ENCODE peak calls at places on chromosomes 7 and 10, in ten cellular contexts. V is brain microvascular endothelial cell; X is pancreas; L is colonic mucosa; S is breast epithelium; A is A549; Q is heart left ventricle; P is trophoblast cell; U is naive thymus-derived CD4-positive, alpha-beta T cell; J is body of pancreas. G is an unnamed sample.

GRCh38 chr7:152341039-152341913 is 94.5 kb downstream of the KMT2C start:
- DNase-seq in P (peak), V (peak), J (peak), X (peak), U (no peak), L (peak), S (no peak), A (peak), Q (no peak), G (no peak)

GRCh38 chr7:100435401-100436304 is 644 bp downstream of the PPP1R35 start:
- DNase-seq in L (peak), V (no peak), P (peak), X (peak), U (peak), S (peak), A (no peak), J (peak), Q (peak), G (peak)

GRCh38 chr10:18233775-18234174 is 93.6 kb downstream of the CACNB2 start:
- DNase-seq in X (no peak), P (no peak), A (no peak), U (no peak), Q (peak), L (no peak), J (peak), V (peak), S (no peak), G (no peak)

GRCh38 chr7:98119257-98119918 is 12.7 kb downstream of the LMTK2 start:
- DNase-seq in X (no peak), U (no peak), J (no peak), A (peak), V (peak), Q (no peak), P (peak), L (no peak), S (no peak), G (no peak)

GRCh38 chr7:12314199-12314598 is 89.5 kb downstream of the VWDE start:
- DNase-seq in L (no peak), P (no peak), A (no peak), S (no peak), V (no peak), U (no peak), J (no peak), X (no peak), Q (no peak), G (no peak)

GRCh38 chr10:110491346-110491745 is 6.4 kb upstream of the DUSP5 start:
- DNase-seq in L (no peak), V (no peak), J (no peak), X (no peak), Q (no peak), U (no peak), S (no peak), A (no peak), P (no peak), G (no peak)

GRCh38 chr10:18179901-18180300 is 39.7 kb downstream of the CACNB2 start:
- DNase-seq in Q (peak), J (no peak), V (peak), S (no peak), L (no peak), A (no peak), X (peak), P (no peak), U (no peak), G (no peak)

GRCh38 chr10:7409732-7410168 is 1.1 kb downstream of the SFMBT2 start:
- DNase-seq in U (no peak), S (no peak), P (no peak), Q (no peak), A (no peak), L (peak), X (no peak), V (no peak), J (no peak), G (no peak)

GRCh38 chr7:68444042-68444441 is 1154.2 kb upstream of the AUTS2 start:
- DNase-seq in Q (no peak), P (no peak), S (no peak), U (no peak), V (no peak), J (no peak), L (no peak), X (no peak), A (no peak), G (no peak)
- H3K27ac ChIP-seq in Q (no peak), P (no peak), S (no peak), U (no peak), V (no peak), J (no peak), L (no peak), X (no peak), A (no peak), G (no peak)

DNA sequence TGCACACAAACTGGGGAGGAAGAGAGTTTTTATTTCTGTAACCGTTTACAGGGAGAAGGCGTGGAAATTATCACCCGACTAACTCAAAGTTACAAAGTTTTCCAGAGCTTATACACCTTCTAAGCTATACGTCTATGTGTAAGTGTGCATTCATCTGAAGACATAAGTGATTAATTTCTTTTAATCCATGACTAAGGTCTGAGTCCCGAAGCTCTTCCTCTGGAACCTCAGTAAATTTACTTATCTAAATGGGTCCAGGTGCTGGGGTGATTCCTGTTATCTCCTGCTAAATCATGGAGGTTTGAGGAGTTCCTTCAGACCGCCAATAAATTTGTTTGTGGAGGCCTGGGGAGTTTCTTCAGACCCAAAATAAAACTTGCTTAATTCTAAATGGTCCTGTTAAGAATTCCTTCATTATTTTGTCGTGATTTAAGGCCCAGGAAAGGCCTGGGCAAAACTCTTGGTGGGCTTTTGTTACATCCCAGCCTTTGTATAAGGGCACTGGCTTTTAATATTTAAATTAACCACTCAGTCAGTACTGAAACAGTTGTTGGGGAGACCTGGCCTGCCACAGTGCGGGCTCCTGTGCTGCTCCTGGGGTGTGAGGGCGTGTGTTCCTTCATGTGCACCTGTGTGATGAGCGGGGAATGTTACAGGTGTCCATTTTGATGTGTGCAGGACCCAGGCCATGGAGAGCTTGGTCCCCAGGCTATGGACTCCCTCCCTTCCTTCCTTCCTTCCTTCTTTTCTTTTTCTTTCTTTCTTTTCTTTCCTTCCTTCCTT is 5.8 kb upstream of the METTL27 start:
- DNase-seq in X (no peak), J (no peak), P (no peak), U (no peak), L (no peak), S (no peak), Q (no peak), A (no peak), V (no peak), G (no peak)
- H3K27ac ChIP-seq in X (no peak), J (no peak), P (no peak), U (no peak), L (no peak), S (no peak), Q (no peak), A (peak), V (no peak), G (no peak)

GRCh38 chr7:94909023-94909466 is 1.7 kb downstream of the PPP1R9A start:
- DNase-seq in V (no peak), P (no peak), U (no peak), S (no peak), A (no peak), J (no peak), Q (no peak), L (no peak), X (no peak), G (no peak)
- H3K27ac ChIP-seq in V (no peak), P (no peak), U (no peak), S (no peak), A (peak), J (no peak), Q (peak), L (no peak), X (peak), G (no peak)

GRCh38 chr7:128838981-128839731 is 8.9 kb downstream of the FLNC start:
- DNase-seq in A (no peak), Q (no peak), J (no peak), V (no peak), P (no peak), U (no peak), L (no peak), X (no peak), S (no peak), G (no peak)
- H3K27ac ChIP-seq in A (no peak), Q (peak), J (no peak), V (no peak), P (no peak), U (no peak), L (no peak), X (no peak), S (no peak), G (no peak)

GRCh38 chr10:50210876-50211275 is 40.4 kb downstream of the ASAH2 start:
- DNase-seq in S (no peak), Q (no peak), L (no peak), V (no peak), U (no peak), P (no peak), X (no peak), A (no peak), J (no peak), G (no peak)
- H3K27ac ChIP-seq in S (no peak), Q (no peak), L (no peak), V (no peak), U (no peak), P (no peak), X (no peak), A (no peak), J (no peak), G (no peak)

GRCh38 chr7:106070567-106071254 is 41.4 kb downstream of the SYPL1 start:
- DNase-seq in U (no peak), L (no peak), V (no peak), P (no peak), S (no peak), J (no peak), X (no peak), A (no peak), Q (no peak), G (no peak)

GRCh38 chr7:106068986-106069385 is 43.1 kb downstream of the SYPL1 start:
- DNase-seq in S (no peak), V (no peak), J (no peak), P (peak), X (no peak), U (no peak), L (no peak), A (no peak), Q (no peak), G (no peak)

GRCh38 chr7:106070201-106070551 is 41.9 kb downstream of the SYPL1 start:
- DNase-seq in V (no peak), S (peak), Q (peak), X (peak), L (no peak), J (peak), A (no peak), P (peak), U (no peak), G (no peak)

GRCh38 chr7:106068538-106068961 is 43.6 kb downstream of the SYPL1 start:
- DNase-seq in P (no peak), A (no peak), L (no peak), V (no peak), Q (no peak), S (no peak), X (no peak), J (no peak), U (no peak), G (no peak)

GRCh38 chr7:106069471-106070200 is 42.5 kb downstream of the SYPL1 start:
- DNase-seq in S (no peak), Q (no peak), X (no peak), V (no peak), A (no peak), U (no peak), L (no peak), J (no peak), P (no peak), G (no peak)
- H3K27ac ChIP-seq in S (peak), Q (peak), X (no peak), V (no peak), A (no peak), U (no peak), L (no peak), J (no peak), P (no peak), G (no peak)

GRCh38 chr7:36942558-36943354 is 218.5 kb upstream of the AOAH start:
- DNase-seq in J (no peak), S (no peak), Q (no peak), A (no peak), L (no peak), V (no peak), P (no peak), U (no peak), X (no peak), G (no peak)

GRCh38 chr7:36943591-36944430 is 219.5 kb upstream of the AOAH start:
- DNase-seq in V (no peak), L (no peak), A (no peak), P (no peak), X (no peak), J (no peak), S (no peak), Q (no peak), U (no peak), G (no peak)

GRCh38 chr7:36945612-36946400 is 221.5 kb upstream of the AOAH start:
- DNase-seq in V (no peak), P (no peak), S (peak), A (no peak), J (peak), L (peak), X (peak), Q (no peak), U (no peak), G (no peak)

GRCh38 chr7:36946401-36946739 is 222.1 kb upstream of the AOAH start:
- DNase-seq in V (no peak), U (no peak), S (no peak), J (no peak), X (no peak), Q (no peak), P (no peak), L (no peak), A (no peak), G (no peak)

DNA sequence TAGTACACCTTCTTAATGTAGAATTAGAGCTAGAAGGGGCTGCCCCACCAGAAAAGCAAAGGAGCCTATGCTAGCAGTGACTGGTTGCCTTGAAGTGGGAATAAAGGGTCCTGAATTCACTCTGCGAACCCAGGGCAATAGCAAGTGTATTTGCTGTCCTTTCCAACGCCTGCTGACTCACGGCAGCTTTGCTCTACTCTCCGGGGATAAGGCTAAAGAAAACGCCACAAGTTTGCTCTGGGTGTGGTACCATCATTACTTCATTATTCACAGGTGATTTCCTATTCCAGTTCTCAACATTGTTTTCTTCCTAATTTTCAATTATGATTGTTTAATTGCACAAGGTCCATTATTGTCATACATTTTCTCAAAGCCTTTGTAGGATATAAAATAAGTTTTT is 220.5 kb upstream of the AOAH start:
- DNase-seq in U (no peak), Q (no peak), L (no peak), V (no peak), X (no peak), P (no peak), A (no peak), S (no peak), J (no peak), G (no peak)
- H3K27ac ChIP-seq in U (no peak), Q (no peak), L (peak), V (no peak), X (peak), P (no peak), A (no peak), S (no peak), J (peak), G (no peak)

G was measured in CD8-positive, alpha-beta memory T cell.